ENCODE peak calls at places on chromosomes 4 and X, in ten cellular contexts. E is T-helper 17 cell; Z is effector memory CD8-positive, alpha-beta T cell; M is CD4-positive, CD25-positive, alpha-beta regulatory T cell; J is A549; O is omental fat pad; Y is Right ventricle myocardium inferior; Q is T-cell; N is HepG2; C is Panc1. F is an unnamed sample.

GRCh38 chrX:72069380-72070160 is 62.1 kb downstream of the RTL5 start:
- ATAC-seq in E (peak), Z (peak), M (no peak), J (no peak), O (peak), Y (no peak), Q (no peak), N (no peak), C (peak), F (peak)

GRCh38 chr4:147546341-147546740 is 65.4 kb downstream of the EDNRA start:
- ATAC-seq in E (no peak), Z (no peak), M (no peak), J (peak), O (no peak), Y (no peak), Q (no peak), N (no peak), C (no peak), F (peak)

GRCh38 chr4:120842046-120842445 is 80.5 kb downstream of the PRDM5 start:
- ATAC-seq in E (no peak), Z (no peak), M (no peak), J (no peak), O (no peak), Y (peak), Q (no peak), N (no peak), C (no peak), F (peak)

GRCh38 chr4:76716020-76716419 is 181.9 kb downstream of the SOWAHB start:
- ATAC-seq in E (no peak), Z (no peak), M (no peak), J (no peak), O (no peak), Y (no peak), Q (no peak), N (no peak), C (no peak), F (no peak)

GRCh38 chr4:128354205-128354821 is 66.7 kb upstream of the PGRMC2 start:
- ATAC-seq in E (no peak), Z (no peak), M (no peak), J (peak), O (peak), Y (no peak), Q (no peak), N (peak), C (peak), F (peak)

GRCh38 chr4:84737656-84738055 is 154.7 kb downstream of the CDS1 start:
- ATAC-seq in E (no peak), Z (no peak), M (no peak), J (no peak), O (no peak), Y (no peak), Q (no peak), N (no peak), C (no peak), F (no peak)

GRCh38 chrX:3461824-3462508 is 115.5 kb upstream of the MXRA5 start:
- ATAC-seq in E (no peak), Z (no peak), M (no peak), J (no peak), O (no peak), Y (no peak), Q (no peak), N (no peak), C (no peak), F (no peak)

GRCh38 chr4:99800332-99801004 is 16.2 kb upstream of the DAPP1 start:
- ATAC-seq in E (no peak), Z (no peak), M (no peak), J (no peak), O (no peak), Y (peak), Q (no peak), N (no peak), C (no peak), F (no peak)

GRCh38 chr4:10655968-10656367 is 28.6 kb downstream of the CLNK start:
- ATAC-seq in E (no peak), Z (no peak), M (no peak), J (no peak), O (no peak), Y (no peak), Q (no peak), N (no peak), C (no peak), F (no peak)

F was measured in SK-N-SH treated with all-trans-retinoic acid at 6 μM for 48 hours.